ENCODE peak calls at places on chromosomes 6 and 20, in six cellular contexts. E is HCT116, I is gastrocnemius medialis, N is foreskin fibroblast, T is HFF-Myc, M is neural progenitor cell. S is an unnamed sample.

GRCh38 chr6:44049163-44049988 is 77.9 kb downstream of the MRPL14 start:
- DNase-seq in E (no peak), I (no peak), N (peak), T (no peak), M (no peak), S (no peak)

GRCh38 chr20:4683261-4683660 is 38.4 kb upstream of the PRND start:
- DNase-seq in E (no peak), I (no peak), N (no peak), T (no peak), M (no peak), S (no peak)

GRCh38 chr6:52352239-52353008 is 9.5 kb upstream of the PAQR8 start:
- DNase-seq in E (peak), I (no peak), N (peak), T (peak), M (peak), S (no peak)

GRCh38 chr6:56851541-56852248 is 103.2 kb upstream of the BEND6 start:
- DNase-seq in E (no peak), I (no peak), N (peak), T (peak), M (peak), S (no peak)

GRCh38 chr6:157224957-157225574 is 98.3 kb downstream of the TMEM242 start:
- DNase-seq in E (no peak), I (no peak), N (no peak), T (no peak), M (no peak), S (no peak)

GRCh38 chr20:42161228-42161829 is 543.2 kb upstream of the CHD6 start:
- DNase-seq in E (no peak), I (no peak), N (no peak), T (no peak), M (peak), S (no peak)

GRCh38 chr6:11977738-11978137 is 34.4 kb upstream of the HIVEP1 start:
- DNase-seq in E (no peak), I (no peak), N (no peak), T (no peak), M (no peak), S (no peak)

GRCh38 chr6:88807622-88808021 is 155.8 kb downstream of the RNGTT start:
- DNase-seq in E (no peak), I (no peak), N (no peak), T (no peak), M (no peak), S (no peak)

GRCh38 chr6:17448165-17448564 is 54.8 kb downstream of the CAP2 start:
- DNase-seq in E (no peak), I (no peak), N (peak), T (no peak), M (no peak), S (no peak)

GRCh38 chr6:28657756-28658465 is 132.2 kb downstream of the GPX5 start:
- DNase-seq in E (peak), I (no peak), N (peak), T (peak), M (peak), S (no peak)

GRCh38 chr20:35680464-35681183 is 15.9 kb upstream of the CPNE1 start:
- DNase-seq in E (no peak), I (no peak), N (no peak), T (no peak), M (no peak), S (no peak)

GRCh38 chr6:111456208-111456607 is 26.8 kb downstream of the REV3L start:
- DNase-seq in E (no peak), I (no peak), N (peak), T (no peak), M (no peak), S (no peak)

GRCh38 chr6:163394659-163395058 is 19.9 kb upstream of the QKI start:
- DNase-seq in E (no peak), I (no peak), N (no peak), T (no peak), M (no peak), S (no peak)

GRCh38 chr20:7723284-7723683 is 217.0 kb downstream of the HAO1 start:
- DNase-seq in E (no peak), I (peak), N (peak), T (no peak), M (no peak), S (no peak)

GRCh38 chr6:5590187-5590586 is 328.9 kb downstream of the FARS2 start:
- DNase-seq in E (no peak), I (peak), N (no peak), T (no peak), M (no peak), S (no peak)

GRCh38 chr6:107330190-107330589 is 129.2 kb downstream of the PDSS2 start:
- DNase-seq in E (no peak), I (no peak), N (no peak), T (no peak), M (no peak), S (no peak)

GRCh38 chr6:160431791-160432404 is 83.7 kb downstream of the SLC22A3 start:
- DNase-seq in E (no peak), I (no peak), N (peak), T (no peak), M (no peak), S (no peak)

GRCh38 chr6:80608881-80609280 is 502.4 kb downstream of the BCKDHB start:
- DNase-seq in E (no peak), I (no peak), N (no peak), T (no peak), M (no peak), S (no peak)

GRCh38 chr6:37143585-37143984 is 26.4 kb upstream of the PIM1 start:
- DNase-seq in E (no peak), I (no peak), N (no peak), T (no peak), M (no peak), S (no peak)

GRCh38 chr20:51176846-51177245 is 153.9 kb upstream of the KCNG1 start:
- DNase-seq in E (no peak), I (no peak), N (no peak), T (no peak), M (no peak), S (no peak)

GRCh38 chr20:11844691-11845090 is 73.0 kb upstream of the BTBD3 start:
- DNase-seq in E (no peak), I (no peak), N (no peak), T (no peak), M (no peak), S (no peak)

GRCh38 chr6:79911992-79912391 is 35.4 kb downstream of the ELOVL4 start:
- DNase-seq in E (no peak), I (no peak), N (no peak), T (no peak), M (no peak), S (no peak)

GRCh38 chr20:3612795-3613560 is 50.2 kb downstream of the GFRA4 start:
- DNase-seq in E (no peak), I (no peak), N (peak), T (no peak), M (no peak), S (no peak)

GRCh38 chr20:62167474-62167873 is 15.4 kb upstream of the MTG2 start:
- DNase-seq in E (no peak), I (no peak), N (no peak), T (no peak), M (no peak), S (no peak)

GRCh38 chr20:43955244-43956191 is 40.9 kb downstream of the TOX2 start:
- DNase-seq in E (peak), I (no peak), N (peak), T (peak), M (no peak), S (no peak)

GRCh38 chr20:43840382-43841070 is 74.1 kb upstream of the TOX2 start:
- DNase-seq in E (peak), I (no peak), N (peak), T (no peak), M (peak), S (no peak)

GRCh38 chr6:129342243-129342642 is 367.7 kb downstream of the ARHGAP18 start:
- DNase-seq in E (no peak), I (peak), N (peak), T (no peak), M (no peak), S (no peak)

GRCh38 chr6:38973178-38974057 is 75.2 kb upstream of the GLP1R start:
- DNase-seq in E (peak), I (no peak), N (peak), T (peak), M (peak), S (no peak)

GRCh38 chr6:72890671-72891070 is 268.8 kb downstream of the KCNQ5 start:
- DNase-seq in E (no peak), I (no peak), N (peak), T (no peak), M (no peak), S (no peak)

GRCh38 chr6:1831030-1831429 is 221.3 kb downstream of the FOXC1 start:
- DNase-seq in E (no peak), I (no peak), N (no peak), T (no peak), M (peak), S (no peak)

GRCh38 chr6:153108320-153108719 is 22.8 kb downstream of the RGS17 start:
- DNase-seq in E (no peak), I (no peak), N (peak), T (peak), M (peak), S (no peak)

GRCh38 chr6:159646731-159647130 is 46.3 kb downstream of the SOD2 start:
- DNase-seq in E (no peak), I (no peak), N (peak), T (no peak), M (no peak), S (no peak)

GRCh38 chr6:137802408-137803182 is 64.5 kb upstream of the TNFAIP3 start:
- DNase-seq in E (no peak), I (no peak), N (no peak), T (no peak), M (no peak), S (no peak)

GRCh38 chr20:26324177-26324576 is 627.5 kb upstream of the ZNF337 start:
- DNase-seq in E (no peak), I (no peak), N (no peak), T (no peak), M (no peak), S (no peak)

GRCh38 chr20:32535316-32535952 is 49.7 kb downstream of the NOL4L start:
- DNase-seq in E (no peak), I (no peak), N (no peak), T (no peak), M (peak), S (no peak)

GRCh38 chr6:106533079-106533478 is 96.2 kb downstream of the RTN4IP1 start:
- DNase-seq in E (no peak), I (no peak), N (no peak), T (no peak), M (no peak), S (no peak)

GRCh38 chr20:10554285-10554684 is 119.2 kb downstream of the SLX4IP start:
- DNase-seq in E (no peak), I (no peak), N (no peak), T (no peak), M (no peak), S (no peak)

GRCh38 chr6:168047841-168048723 is 30.9 kb downstream of the FRMD1 start:
- DNase-seq in E (no peak), I (no peak), N (no peak), T (no peak), M (no peak), S (no peak)

S was measured in psoas muscle.